ENCODE peak calls at places on chromosomes 6 and 20, in seven cellular contexts. Z is HCT116, O is gastrocnemius medialis, D is Peyer's patch, J is sigmoid colon, L is OCI-LY7, U is PC-9. K is an unnamed sample. For H3K4me1, the result is how much of the 10 kb centered on the place peaks cover.

GRCh38 chr6:41028618-41029486 is 10.2 kb downstream of the UNC5CL start:
- DNase-seq in Z (no peak), O (no peak), D (no peak), J (peak), L (no peak), U (no peak), K (no peak)

GRCh38 chr20:31788578-31788977 is 30.6 kb upstream of the MYLK2 start:
- DNase-seq in Z (no peak), O (peak), D (no peak), J (no peak), L (no peak), U (no peak), K (no peak)

GRCh38 chr6:22368794-22369193 is 72.0 kb upstream of the PRL start:
- DNase-seq in Z (no peak), O (no peak), D (no peak), J (no peak), L (no peak), U (no peak), K (no peak)

GRCh38 chr6:53666271-53666626 is 693 bp upstream of the KLHL31 start:
- DNase-seq in Z (no peak), O (no peak), D (no peak), J (no peak), L (no peak), U (no peak), K (no peak)

GRCh38 chr6:143513410-143513809 is 1.9 kb upstream of the FUCA2 start:
- DNase-seq in Z (no peak), O (no peak), D (peak), J (no peak), L (no peak), U (no peak), K (no peak)

GRCh38 chr20:41524980-41525613 is 93.1 kb downstream of the CHD6 start:
- DNase-seq in Z (no peak), O (no peak), D (peak), J (peak), L (no peak), U (no peak), K (peak)

GRCh38 chr20:1467355-1468116 is 887 bp upstream of the NSFL1C start:
- DNase-seq in Z (no peak), O (peak), D (peak), J (no peak), L (no peak), U (no peak), K (peak)

GRCh38 chr20:14178952-14179351 is 158.5 kb downstream of the FLRT3 start:
- DNase-seq in Z (no peak), O (no peak), D (no peak), J (no peak), L (no peak), U (no peak), K (no peak)

GRCh38 chr6:124676033-124676432 is 286.2 kb upstream of the RNF217 start:
- DNase-seq in Z (no peak), O (no peak), D (no peak), J (no peak), L (no peak), U (no peak), K (no peak)

GRCh38 chr6:160273196-160273595 is 14.6 kb upstream of the SLC22A2 start:
- DNase-seq in Z (no peak), O (no peak), D (no peak), J (no peak), L (no peak), U (no peak), K (no peak)

GRCh38 chr6:18465410-18466154 is 78.4 kb downstream of the RNF144B start:
- DNase-seq in Z (no peak), O (peak), D (no peak), J (no peak), L (no peak), U (no peak), K (no peak)

GRCh38 chr6:9140861-9141534 is 705.7 kb upstream of the SLC35B3 start:
- DNase-seq in Z (no peak), O (no peak), D (no peak), J (no peak), L (no peak), U (no peak), K (no peak)

GRCh38 chr20:23228912-23229311 is 121.7 kb upstream of the NXT1 start:
- DNase-seq in Z (no peak), O (no peak), D (no peak), J (no peak), L (no peak), U (no peak), K (no peak)

GRCh38 chr20:8578191-8578690 is 446.2 kb downstream of the PLCB1 start:
- DNase-seq in Z (no peak), O (no peak), D (no peak), J (no peak), L (no peak), U (no peak), K (no peak)

GRCh38 chr20:63519765-63520593 is 586 bp upstream of the PPDPF start:
- DNase-seq in Z (no peak), O (peak), D (peak), J (no peak), L (peak), U (peak), K (peak)

GRCh38 chr6:166460473-166461437 is 78.0 kb upstream of the MPC1 start:
- DNase-seq in Z (no peak), O (no peak), D (no peak), J (no peak), L (peak), U (peak), K (no peak)

GRCh38 chr6:169221264-169221663 is 32.4 kb downstream of the THBS2 start:
- DNase-seq in Z (no peak), O (no peak), D (peak), J (peak), L (no peak), U (no peak), K (no peak)

GRCh38 chr6:16257999-16258708 is 19.8 kb downstream of the GMPR start:
- DNase-seq in Z (no peak), O (no peak), D (no peak), J (no peak), L (no peak), U (no peak), K (no peak)

GRCh38 chr6:79296211-79296610 is 61.7 kb upstream of the HMGN3 start:
- DNase-seq in Z (no peak), O (no peak), D (no peak), J (no peak), L (no peak), U (no peak), K (no peak)

GRCh38 chr6:112030206-112030932 is 23.5 kb upstream of the CCN6 start:
- DNase-seq in Z (no peak), O (no peak), D (no peak), J (no peak), L (no peak), U (no peak), K (peak)

GRCh38 chr6:157194643-157195042 is 128.7 kb downstream of the TMEM242 start:
- DNase-seq in Z (no peak), O (no peak), D (no peak), J (no peak), L (no peak), U (no peak), K (no peak)

GRCh38 chr20:24487240-24487639 is 17.8 kb downstream of the SYNDIG1 start:
- DNase-seq in Z (no peak), O (no peak), D (no peak), J (no peak), L (no peak), U (no peak), K (no peak)
- TF ChIP-seq CTCF in Z (no peak), O (no peak), D (no peak), J (no peak), L (no peak), U (no peak), K (no peak)

GRCh38 chr20:43973671-43974450 is 59.2 kb downstream of the TOX2 start:
- DNase-seq in Z (no peak), O (no peak), D (peak), J (no peak), L (no peak), U (no peak), K (no peak)

GRCh38 chr20:43972692-43973091 is 58.0 kb downstream of the TOX2 start:
- DNase-seq in Z (no peak), O (no peak), D (no peak), J (no peak), L (no peak), U (no peak), K (no peak)

GRCh38 chr20:43973231-43973630 is 58.6 kb downstream of the TOX2 start:
- DNase-seq in Z (no peak), O (no peak), D (peak), J (no peak), L (no peak), U (no peak), K (no peak)

GRCh38 chr20:43971233-43971632 is 56.6 kb downstream of the TOX2 start:
- DNase-seq in Z (no peak), O (no peak), D (peak), J (no peak), L (no peak), U (no peak), K (no peak)

GRCh38 chr20:43972051-43972450 is 57.4 kb downstream of the TOX2 start:
- DNase-seq in Z (no peak), O (no peak), D (peak), J (no peak), L (no peak), U (no peak), K (no peak)
- H3K4me1 ChIP-seq in Z (under half), O (under half), D (under half), J (under half), L (under half), U (under half), K (under half)

GRCh38 chr6:131628726-131629125 is 684 bp upstream of the MED23 start:
- DNase-seq in Z (no peak), O (no peak), D (no peak), J (no peak), L (no peak), U (no peak), K (no peak)
- H3K4me3 ChIP-seq in Z (peak), O (peak), D (peak), J (no peak), L (peak), U (peak), K (no peak)

GRCh38 chr6:146009338-146009737 is 19.5 kb upstream of the GRM1 start:
- DNase-seq in Z (no peak), O (no peak), D (no peak), J (no peak), L (no peak), U (no peak), K (no peak)
- TF ChIP-seq CTCF in Z (no peak), O (no peak), D (no peak), J (no peak), L (no peak), U (no peak), K (no peak)

GRCh38 chr6:17421406-17421805 is 28.0 kb downstream of the CAP2 start:
- DNase-seq in Z (no peak), O (no peak), D (no peak), J (no peak), L (no peak), U (no peak), K (no peak)
- H3K4me1 ChIP-seq in Z (under half), O (half or more), D (under half), J (under half), L (under half), U (under half), K (under half)

GRCh38 chr6:89161326-89162046 is 15.6 kb downstream of the PM20D2 start:
- DNase-seq in Z (no peak), O (no peak), D (no peak), J (no peak), L (no peak), U (no peak), K (no peak)
- H3K4me3 ChIP-seq in Z (no peak), O (peak), D (no peak), J (no peak), L (no peak), U (no peak), K (no peak)

GRCh38 chr6:39914239-39914638 is 20.0 kb downstream of the MOCS1 start:
- DNase-seq in Z (no peak), O (no peak), D (no peak), J (no peak), L (no peak), U (no peak), K (no peak)

GRCh38 chr6:39911513-39912125 is 22.6 kb downstream of the MOCS1 start:
- DNase-seq in Z (no peak), O (no peak), D (no peak), J (no peak), L (no peak), U (no peak), K (no peak)

GRCh38 chr6:39913391-39913916 is 20.8 kb downstream of the MOCS1 start:
- DNase-seq in Z (no peak), O (no peak), D (peak), J (no peak), L (no peak), U (no peak), K (no peak)

GRCh38 chr6:39910164-39910563 is 24.1 kb downstream of the MOCS1 start:
- DNase-seq in Z (no peak), O (no peak), D (no peak), J (no peak), L (no peak), U (no peak), K (no peak)

DNA sequence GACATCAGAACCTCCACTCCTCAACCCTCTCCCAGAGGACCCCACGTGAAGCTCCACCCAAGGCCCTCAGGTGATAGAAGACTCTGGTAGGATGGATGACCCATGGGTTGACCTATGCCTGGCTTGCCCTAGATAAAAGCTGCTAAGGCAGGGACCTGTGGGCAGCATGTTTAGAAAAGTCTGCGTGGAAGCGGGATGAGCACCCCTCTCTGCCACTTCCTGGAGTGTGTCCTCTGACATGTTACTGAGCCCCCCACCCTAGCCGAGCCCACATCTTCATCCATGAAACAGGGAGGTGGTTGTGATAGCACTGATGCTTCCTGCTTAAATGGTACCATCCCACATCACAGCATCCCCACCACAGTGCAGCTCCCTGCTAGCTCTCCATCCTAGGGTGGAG is 21.8 kb downstream of the MOCS1 start:
- DNase-seq in Z (no peak), O (no peak), D (no peak), J (no peak), L (no peak), U (no peak), K (no peak)
- TF ChIP-seq CTCF in Z (no peak), O (no peak), D (no peak), J (no peak), L (no peak), U (no peak), K (no peak)